ENCODE peak calls at places on chromosome 9, in six cellular contexts. D is fibroblast of mammary gland, I is fibroblast of pulmonary artery, N is AG04450, J is heart right ventricle, Q is body of pancreas. F is an unnamed sample.

GRCh38 chr9:110850401-110851135 is 182.0 kb downstream of the MUSK start:
- DNase-seq in D (no peak), N (no peak), J (no peak), Q (no peak), I (no peak), F (no peak)

GRCh38 chr9:109115931-109116541 is 3.7 kb downstream of the TMEM245 start:
- DNase-seq in J (peak), D (peak), N (no peak), I (peak), Q (peak), F (no peak)

GRCh38 chr9:91424403-91425176 is 958 bp upstream of the NFIL3 start:
- DNase-seq in J (peak), N (peak), Q (peak), I (peak), D (peak), F (peak)

GRCh38 chr9:70495514-70495913 is 81.1 kb upstream of the KLF9 start:
- DNase-seq in Q (no peak), I (no peak), J (no peak), N (no peak), D (no peak), F (no peak)

GRCh38 chr9:1606253-1606652 is 408.9 kb upstream of the SMARCA2 start:
- DNase-seq in I (no peak), J (no peak), Q (no peak), D (no peak), N (no peak), F (no peak)

GRCh38 chr9:38700695-38701094 is 19.2 kb downstream of the FAM240B start:
- DNase-seq in Q (no peak), D (peak), I (peak), N (no peak), J (no peak), F (no peak)

GRCh38 chr9:28909526-28909925 is 1336.2 kb upstream of the C9orf72 start:
- DNase-seq in I (no peak), Q (no peak), D (no peak), N (no peak), J (no peak), F (no peak)

GRCh38 chr9:72476617-72477375 is 44.6 kb upstream of the TMC1 start:
- DNase-seq in Q (peak), J (no peak), D (peak), N (no peak), I (peak), F (peak)

GRCh38 chr9:74666625-74667316 is 169.6 kb downstream of the RORB start:
- DNase-seq in J (no peak), Q (no peak), D (peak), N (no peak), I (peak), F (peak)

GRCh38 chr9:83166369-83166768 is 103.4 kb upstream of the RASEF start:
- DNase-seq in J (no peak), D (no peak), I (no peak), N (no peak), Q (peak), F (no peak)

GRCh38 chr9:132125944-132126720 is 35.7 kb upstream of the NTNG2 start:
- DNase-seq in Q (no peak), J (no peak), N (no peak), I (no peak), D (no peak), F (no peak)

GRCh38 chr9:111180801-111181200 is 142.5 kb upstream of the LPAR1 start:
- DNase-seq in N (no peak), D (peak), J (no peak), Q (no peak), I (no peak), F (no peak)

GRCh38 chr9:115524467-115525059 is 406.6 kb upstream of the TNC start:
- DNase-seq in N (peak), D (peak), I (peak), J (no peak), Q (no peak), F (peak)

GRCh38 chr9:133973111-133973790 is 18.9 kb downstream of the VAV2 start:
- DNase-seq in D (no peak), J (no peak), I (no peak), N (no peak), Q (peak), F (no peak)

GRCh38 chr9:117745598-117745997 is 41.4 kb downstream of the TLR4 start:
- DNase-seq in Q (no peak), J (no peak), D (no peak), N (no peak), I (no peak), F (no peak)

GRCh38 chr9:7358876-7359275 is 440.7 kb downstream of the DMAC1 start:
- DNase-seq in D (no peak), J (no peak), I (peak), N (no peak), Q (no peak), F (no peak)

GRCh38 chr9:72883867-72884266 is 69.0 kb downstream of the ALDH1A1 start:
- DNase-seq in I (no peak), D (no peak), Q (no peak), J (no peak), N (no peak), F (no peak)

GRCh38 chr9:81664638-81665513 is 24.5 kb downstream of the TLE1 start:
- DNase-seq in Q (no peak), N (no peak), J (no peak), I (no peak), D (no peak), F (no peak)

GRCh38 chr9:17462869-17463464 is 115.9 kb upstream of the SH3GL2 start:
- DNase-seq in N (peak), D (peak), I (peak), Q (peak), J (no peak), F (peak)

GRCh38 chr9:96139592-96140251 is 162.3 kb downstream of the HSD17B3 start:
- DNase-seq in I (peak), J (no peak), D (peak), Q (no peak), N (peak), F (peak)

GRCh38 chr9:17319822-17320221 is 185.0 kb downstream of the CNTLN start:
- DNase-seq in N (no peak), D (no peak), J (no peak), I (no peak), Q (no peak), F (no peak)

GRCh38 chr9:136846376-136847064 is 2.7 kb upstream of the PHPT1 start:
- DNase-seq in D (no peak), Q (no peak), J (no peak), N (no peak), I (no peak), F (peak)

GRCh38 chr9:92636627-92637026 is 33.3 kb downstream of the IPPK start:
- DNase-seq in Q (no peak), I (no peak), D (no peak), J (no peak), N (no peak), F (no peak)
- TF ChIP-seq CTCF in Q (no peak), I (no peak), D (no peak), J (no peak), N (no peak), F (peak)

GRCh38 chr9:122820490-122820845 is 7.9 kb downstream of the PDCL start:
- DNase-seq in J (no peak), I (no peak), N (no peak), Q (no peak), D (no peak), F (no peak)

GRCh38 chr9:122819791-122820489 is 8.4 kb downstream of the PDCL start:
- DNase-seq in D (no peak), J (no peak), N (no peak), I (peak), Q (no peak), F (peak)

GRCh38 chr9:122822958-122823357 is 5.4 kb downstream of the PDCL start:
- DNase-seq in I (no peak), Q (no peak), J (no peak), N (no peak), D (no peak), F (no peak)

GRCh38 chr9:122821278-122821952 is 7.0 kb downstream of the PDCL start:
- DNase-seq in D (peak), N (no peak), I (peak), Q (peak), J (no peak), F (peak)

GRCh38 chr9:122822056-122822455 is 6.3 kb downstream of the PDCL start:
- DNase-seq in I (no peak), J (no peak), Q (no peak), N (no peak), D (no peak), F (no peak)
- H3K4me3 ChIP-seq in I (no peak), J (no peak), Q (no peak), N (no peak), D (no peak), F (no peak)

GRCh38 chr9:93591301-93591700 is 14.9 kb downstream of the PHF2 start:
- DNase-seq in N (no peak), I (no peak), D (no peak), Q (no peak), J (no peak), F (no peak)

GRCh38 chr9:93593144-93593655 is 16.8 kb downstream of the PHF2 start:
- DNase-seq in J (no peak), N (no peak), I (no peak), Q (no peak), D (no peak), F (no peak)

GRCh38 chr9:93594041-93594756 is 17.8 kb downstream of the PHF2 start:
- DNase-seq in D (no peak), N (no peak), Q (no peak), J (no peak), I (no peak), F (no peak)

GRCh38 chr9:93591706-93592388 is 15.5 kb downstream of the PHF2 start:
- DNase-seq in N (no peak), Q (no peak), D (no peak), I (no peak), J (no peak), F (peak)

DNA sequence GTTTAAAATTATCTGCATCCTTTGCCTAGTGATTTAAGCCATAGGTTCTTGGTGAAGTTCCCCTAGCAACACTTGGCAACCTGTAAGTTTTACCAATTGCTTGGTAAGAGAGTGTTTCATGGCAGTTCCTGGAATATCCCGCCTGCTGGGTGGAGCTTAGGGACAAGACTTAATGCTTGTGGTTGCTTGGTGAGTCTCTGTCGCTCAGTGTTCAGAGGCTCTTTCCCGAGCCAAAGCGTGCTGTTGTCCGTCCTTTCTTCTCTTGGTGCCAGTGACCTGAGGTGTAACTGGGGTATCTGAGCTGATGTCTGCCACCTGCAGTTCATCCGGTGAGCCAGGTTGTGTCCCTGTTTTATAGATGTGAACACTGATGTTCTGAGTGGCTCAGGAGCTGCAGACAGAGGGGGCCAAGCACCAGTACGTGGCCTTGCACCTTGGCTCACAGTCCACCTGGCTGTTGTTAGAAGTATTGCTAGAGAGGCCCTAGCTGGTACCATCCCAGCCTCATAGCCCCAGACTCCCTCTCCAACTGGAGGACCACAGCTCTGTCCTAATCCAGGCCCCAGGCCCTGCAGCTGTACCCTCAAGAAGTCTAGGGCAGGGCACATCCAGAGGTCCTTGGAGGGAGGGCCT is 16.1 kb downstream of the PHF2 start:
- DNase-seq in N (no peak), D (no peak), Q (no peak), I (no peak), J (no peak), F (peak)
- TF ChIP-seq CTCF in N (no peak), D (peak), Q (peak), I (peak), J (no peak), F (peak)

DNA sequence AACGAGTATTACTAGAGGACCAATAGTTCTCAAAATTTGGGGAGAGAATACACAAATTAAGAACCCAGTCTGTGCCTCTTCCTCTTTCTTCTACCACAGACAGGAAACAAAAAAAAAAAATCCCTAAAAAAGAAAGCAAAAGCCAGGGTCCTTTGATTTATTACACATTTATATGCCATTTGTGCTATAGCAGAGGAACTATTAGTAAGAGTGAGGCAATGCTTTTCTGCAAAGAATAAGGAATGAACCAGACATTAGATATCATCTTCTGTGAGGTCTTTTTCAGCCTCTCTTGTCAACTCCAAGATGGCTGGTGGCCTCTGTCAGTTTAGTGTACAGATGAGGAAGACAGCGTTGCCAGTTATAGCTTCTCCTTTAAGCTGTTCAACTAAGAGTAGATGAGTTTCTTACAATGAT is 127.6 kb downstream of the RFX3 start:
- DNase-seq in N (no peak), I (no peak), J (no peak), D (no peak), Q (no peak), F (no peak)
- H3K4me3 ChIP-seq in N (no peak), I (no peak), J (no peak), D (no peak), Q (no peak), F (no peak)

F was measured in foreskin fibroblast.